ENCODE peak calls at places on chromosomes 5 and 9, in nine cellular contexts. One of them, this sample, is unnamed.

GRCh38 chr5:1526151-1526631 is 2.4 kb upstream of the LPCAT1 start:
- DNase-seq in neural crest cell: no peak
- DNase-seq in D721Med: no peak
- DNase-seq in foreskin keratinocyte: no peak
- DNase-seq in brain microvascular endothelial cell: no peak
- DNase-seq in PC-9: no peak
- DNase-seq in cardiac muscle cell: no peak
- DNase-seq in astrocyte: no peak
- DNase-seq in endodermal cell: peak
- DNase-seq in this sample: no peak

GRCh38 chr9:93002700-93003099 is 55.4 kb downstream of the FGD3 start:
- DNase-seq in neural crest cell: no peak
- DNase-seq in D721Med: no peak
- DNase-seq in foreskin keratinocyte: no peak
- DNase-seq in brain microvascular endothelial cell: no peak
- DNase-seq in PC-9: no peak
- DNase-seq in cardiac muscle cell: no peak
- DNase-seq in astrocyte: no peak
- DNase-seq in endodermal cell: no peak
- DNase-seq in this sample: no peak

GRCh38 chr5:68749076-68749475 is 344.7 kb upstream of the SLC30A5 start:
- DNase-seq in neural crest cell: no peak
- DNase-seq in D721Med: no peak
- DNase-seq in foreskin keratinocyte: no peak
- DNase-seq in brain microvascular endothelial cell: no peak
- DNase-seq in PC-9: no peak
- DNase-seq in cardiac muscle cell: peak
- DNase-seq in astrocyte: no peak
- DNase-seq in endodermal cell: no peak
- DNase-seq in this sample: no peak

GRCh38 chr9:73023025-73023541 is 70.2 kb upstream of the ALDH1A1 start:
- DNase-seq in neural crest cell: peak
- DNase-seq in D721Med: no peak
- DNase-seq in foreskin keratinocyte: peak
- DNase-seq in brain microvascular endothelial cell: no peak
- DNase-seq in PC-9: peak
- DNase-seq in cardiac muscle cell: peak
- DNase-seq in astrocyte: peak
- DNase-seq in endodermal cell: peak
- DNase-seq in this sample: no peak

GRCh38 chr5:180439911-180440769 is 54.0 kb upstream of the CNOT6 start:
- DNase-seq in neural crest cell: no peak
- DNase-seq in D721Med: no peak
- DNase-seq in foreskin keratinocyte: no peak
- DNase-seq in brain microvascular endothelial cell: no peak
- DNase-seq in PC-9: no peak
- DNase-seq in cardiac muscle cell: no peak
- DNase-seq in astrocyte: no peak
- DNase-seq in endodermal cell: peak
- DNase-seq in this sample: no peak

GRCh38 chr9:108671156-108671555 is 184.6 kb downstream of the ACTL7B start:
- DNase-seq in neural crest cell: no peak
- DNase-seq in D721Med: no peak
- DNase-seq in foreskin keratinocyte: peak
- DNase-seq in brain microvascular endothelial cell: peak
- DNase-seq in PC-9: no peak
- DNase-seq in cardiac muscle cell: no peak
- DNase-seq in astrocyte: no peak
- DNase-seq in endodermal cell: peak
- DNase-seq in this sample: no peak

GRCh38 chr5:110040178-110040577 is 350.5 kb downstream of the MAN2A1 start:
- DNase-seq in neural crest cell: no peak
- DNase-seq in D721Med: no peak
- DNase-seq in foreskin keratinocyte: no peak
- DNase-seq in brain microvascular endothelial cell: no peak
- DNase-seq in PC-9: no peak
- DNase-seq in cardiac muscle cell: no peak
- DNase-seq in astrocyte: no peak
- DNase-seq in endodermal cell: no peak
- DNase-seq in this sample: no peak

GRCh38 chr5:179530069-179530998 is 20.0 kb upstream of the RUFY1 start:
- DNase-seq in neural crest cell: peak
- DNase-seq in D721Med: no peak
- DNase-seq in foreskin keratinocyte: no peak
- DNase-seq in brain microvascular endothelial cell: peak
- DNase-seq in PC-9: no peak
- DNase-seq in cardiac muscle cell: peak
- DNase-seq in astrocyte: peak
- DNase-seq in endodermal cell: peak
- DNase-seq in this sample: peak

GRCh38 chr5:96113170-96113939 is 151.7 kb upstream of the ELL2 start:
- DNase-seq in neural crest cell: no peak
- DNase-seq in D721Med: no peak
- DNase-seq in foreskin keratinocyte: peak
- DNase-seq in brain microvascular endothelial cell: no peak
- DNase-seq in PC-9: no peak
- DNase-seq in cardiac muscle cell: no peak
- DNase-seq in astrocyte: no peak
- DNase-seq in endodermal cell: no peak
- DNase-seq in this sample: no peak

GRCh38 chr5:75536694-75537360 is 25.1 kb downstream of the POLK start:
- DNase-seq in neural crest cell: no peak
- DNase-seq in D721Med: no peak
- DNase-seq in foreskin keratinocyte: no peak
- DNase-seq in brain microvascular endothelial cell: peak
- DNase-seq in PC-9: no peak
- DNase-seq in cardiac muscle cell: no peak
- DNase-seq in astrocyte: no peak
- DNase-seq in endodermal cell: peak
- DNase-seq in this sample: no peak

GRCh38 chr9:120852240-120853018 is 9.7 kb upstream of the PSMD5 start:
- DNase-seq in neural crest cell: no peak
- DNase-seq in D721Med: no peak
- DNase-seq in foreskin keratinocyte: no peak
- DNase-seq in brain microvascular endothelial cell: no peak
- DNase-seq in PC-9: no peak
- DNase-seq in cardiac muscle cell: no peak
- DNase-seq in astrocyte: peak
- DNase-seq in endodermal cell: no peak
- DNase-seq in this sample: no peak

GRCh38 chr5:172858990-172859811 is 25.1 kb downstream of the ERGIC1 start:
- DNase-seq in neural crest cell: no peak
- DNase-seq in D721Med: no peak
- DNase-seq in foreskin keratinocyte: no peak
- DNase-seq in brain microvascular endothelial cell: peak
- DNase-seq in PC-9: peak
- DNase-seq in cardiac muscle cell: peak
- DNase-seq in astrocyte: peak
- DNase-seq in endodermal cell: no peak
- DNase-seq in this sample: no peak

GRCh38 chr5:124783794-124784193 is 37.4 kb upstream of the ZNF608 start:
- DNase-seq in neural crest cell: no peak
- DNase-seq in D721Med: no peak
- DNase-seq in foreskin keratinocyte: no peak
- DNase-seq in brain microvascular endothelial cell: no peak
- DNase-seq in PC-9: no peak
- DNase-seq in cardiac muscle cell: no peak
- DNase-seq in astrocyte: peak
- DNase-seq in endodermal cell: no peak
- DNase-seq in this sample: no peak

GRCh38 chr5:175922192-175922885 is 45.8 kb downstream of the THOC3 start:
- DNase-seq in neural crest cell: no peak
- DNase-seq in D721Med: no peak
- DNase-seq in foreskin keratinocyte: peak
- DNase-seq in brain microvascular endothelial cell: peak
- DNase-seq in PC-9: peak
- DNase-seq in cardiac muscle cell: no peak
- DNase-seq in astrocyte: peak
- DNase-seq in endodermal cell: no peak
- DNase-seq in this sample: no peak

GRCh38 chr9:21904776-21905175 is 89.4 kb downstream of the CDKN2A start:
- DNase-seq in neural crest cell: no peak
- DNase-seq in D721Med: no peak
- DNase-seq in foreskin keratinocyte: no peak
- DNase-seq in brain microvascular endothelial cell: peak
- DNase-seq in PC-9: no peak
- DNase-seq in cardiac muscle cell: no peak
- DNase-seq in astrocyte: no peak
- DNase-seq in endodermal cell: peak
- DNase-seq in this sample: no peak
- TF ChIP-seq CTCF in neural crest cell: no peak
- TF ChIP-seq CTCF in D721Med: no peak
- TF ChIP-seq CTCF in foreskin keratinocyte: peak
- TF ChIP-seq CTCF in brain microvascular endothelial cell: peak
- TF ChIP-seq CTCF in PC-9: no peak
- TF ChIP-seq CTCF in cardiac muscle cell: no peak
- TF ChIP-seq CTCF in astrocyte: peak
- TF ChIP-seq CTCF in endodermal cell: peak
- TF ChIP-seq CTCF in this sample: no peak

GRCh38 chr9:79254900-79255651 is 316.7 kb upstream of the TLE4 start:
- DNase-seq in neural crest cell: no peak
- DNase-seq in D721Med: no peak
- DNase-seq in foreskin keratinocyte: no peak
- DNase-seq in brain microvascular endothelial cell: no peak
- DNase-seq in PC-9: no peak
- DNase-seq in cardiac muscle cell: no peak
- DNase-seq in astrocyte: peak
- DNase-seq in endodermal cell: peak
- DNase-seq in this sample: no peak
- TF ChIP-seq CTCF in neural crest cell: peak
- TF ChIP-seq CTCF in D721Med: peak
- TF ChIP-seq CTCF in foreskin keratinocyte: peak
- TF ChIP-seq CTCF in brain microvascular endothelial cell: peak
- TF ChIP-seq CTCF in PC-9: no peak
- TF ChIP-seq CTCF in cardiac muscle cell: peak
- TF ChIP-seq CTCF in astrocyte: no peak
- TF ChIP-seq CTCF in endodermal cell: peak
- TF ChIP-seq CTCF in this sample: no peak

DNA sequence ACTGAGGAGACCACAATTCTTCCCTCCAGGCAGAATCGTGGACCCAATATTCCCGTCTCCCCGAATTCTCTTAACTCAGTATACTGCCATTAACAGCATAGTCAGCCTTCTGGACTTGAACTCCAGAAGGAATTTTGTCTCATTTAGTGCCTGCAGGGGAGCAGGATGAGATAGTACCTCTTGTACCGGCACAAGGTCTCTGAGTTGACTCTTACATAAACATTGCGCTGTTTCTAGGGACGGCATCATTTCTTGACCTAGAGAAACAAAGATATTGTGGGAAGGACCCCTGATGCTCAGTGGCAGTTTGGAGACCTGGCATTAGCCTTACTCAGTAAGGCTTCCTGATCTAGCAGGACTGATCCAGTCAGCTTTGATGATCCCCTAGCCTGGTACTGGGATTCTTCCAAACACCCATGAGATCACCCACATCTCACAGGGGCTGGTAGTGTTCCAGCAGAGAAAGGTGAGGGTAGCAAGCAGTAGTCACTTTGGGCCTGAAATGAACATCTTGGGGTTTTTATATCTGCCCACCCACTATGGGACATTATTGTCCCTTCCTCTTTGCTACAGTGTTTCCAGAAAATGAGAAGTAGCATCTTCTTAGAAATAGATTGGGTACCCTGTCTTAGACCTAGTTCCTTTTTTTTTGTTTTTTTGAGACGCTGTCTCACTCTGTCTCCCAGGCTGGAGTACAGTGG is 249.0 kb upstream of the ANKRD55 start:
- DNase-seq in neural crest cell: no peak
- DNase-seq in D721Med: no peak
- DNase-seq in foreskin keratinocyte: no peak
- DNase-seq in brain microvascular endothelial cell: no peak
- DNase-seq in PC-9: no peak
- DNase-seq in cardiac muscle cell: no peak
- DNase-seq in astrocyte: no peak
- DNase-seq in endodermal cell: no peak
- DNase-seq in this sample: no peak
- TF ChIP-seq CTCF in neural crest cell: no peak
- TF ChIP-seq CTCF in D721Med: no peak
- TF ChIP-seq CTCF in foreskin keratinocyte: no peak
- TF ChIP-seq CTCF in brain microvascular endothelial cell: no peak
- TF ChIP-seq CTCF in PC-9: no peak
- TF ChIP-seq CTCF in cardiac muscle cell: no peak
- TF ChIP-seq CTCF in astrocyte: no peak
- TF ChIP-seq CTCF in endodermal cell: no peak
- TF ChIP-seq CTCF in this sample: no peak

GRCh38 chr9:34990908-34991832 is 1.6 kb downstream of the DNAJB5 start:
- DNase-seq in neural crest cell: no peak
- DNase-seq in D721Med: no peak
- DNase-seq in foreskin keratinocyte: no peak
- DNase-seq in brain microvascular endothelial cell: no peak
- DNase-seq in PC-9: no peak
- DNase-seq in cardiac muscle cell: no peak
- DNase-seq in astrocyte: no peak
- DNase-seq in endodermal cell: peak
- DNase-seq in this sample: no peak

GRCh38 chr9:34989946-34990635 is 546 bp downstream of the DNAJB5 start:
- DNase-seq in neural crest cell: peak
- DNase-seq in D721Med: peak
- DNase-seq in foreskin keratinocyte: no peak
- DNase-seq in brain microvascular endothelial cell: no peak
- DNase-seq in PC-9: no peak
- DNase-seq in cardiac muscle cell: peak
- DNase-seq in astrocyte: peak
- DNase-seq in endodermal cell: peak
- DNase-seq in this sample: no peak

GRCh38 chr9:34992376-34992951 is 2.9 kb downstream of the DNAJB5 start:
- DNase-seq in neural crest cell: no peak
- DNase-seq in D721Med: no peak
- DNase-seq in foreskin keratinocyte: peak
- DNase-seq in brain microvascular endothelial cell: peak
- DNase-seq in PC-9: no peak
- DNase-seq in cardiac muscle cell: no peak
- DNase-seq in astrocyte: peak
- DNase-seq in endodermal cell: peak
- DNase-seq in this sample: no peak

GRCh38 chr9:34993502-34994428 is 4.2 kb downstream of the DNAJB5 start:
- DNase-seq in neural crest cell: no peak
- DNase-seq in D721Med: no peak
- DNase-seq in foreskin keratinocyte: no peak
- DNase-seq in brain microvascular endothelial cell: no peak
- DNase-seq in PC-9: no peak
- DNase-seq in cardiac muscle cell: peak
- DNase-seq in astrocyte: peak
- DNase-seq in endodermal cell: peak
- DNase-seq in this sample: no peak

DNA sequence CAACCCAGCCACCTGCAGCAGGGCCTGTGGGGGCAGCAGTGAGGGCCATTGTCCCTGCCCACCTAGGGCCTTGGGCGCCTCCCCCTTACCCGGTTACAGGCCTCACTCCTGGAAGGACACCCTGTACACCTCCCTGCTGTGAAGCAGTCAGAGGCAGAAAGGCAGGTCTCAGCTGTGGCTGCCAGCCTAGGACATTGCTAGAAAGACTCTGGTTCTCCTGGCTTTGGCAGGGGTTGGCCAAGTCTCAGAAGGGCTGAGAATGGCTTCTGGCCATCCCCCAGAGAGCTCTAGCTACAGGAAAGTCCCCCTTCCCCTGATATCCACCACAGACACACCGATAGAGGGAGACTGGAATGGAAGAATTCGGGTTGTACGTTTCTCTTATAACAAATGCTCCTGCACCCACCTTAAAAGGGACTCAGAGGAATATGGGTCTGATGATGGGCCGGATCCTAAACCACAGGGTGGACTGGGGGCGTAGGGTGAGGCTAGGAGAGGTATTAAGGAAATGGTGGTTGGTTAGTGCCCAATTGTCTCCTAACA is 2.4 kb downstream of the DNAJB5 start:
- DNase-seq in neural crest cell: no peak
- DNase-seq in D721Med: no peak
- DNase-seq in foreskin keratinocyte: peak
- DNase-seq in brain microvascular endothelial cell: no peak
- DNase-seq in PC-9: no peak
- DNase-seq in cardiac muscle cell: peak
- DNase-seq in astrocyte: peak
- DNase-seq in endodermal cell: peak
- DNase-seq in this sample: no peak
- TF ChIP-seq CTCF in neural crest cell: no peak
- TF ChIP-seq CTCF in D721Med: no peak
- TF ChIP-seq CTCF in foreskin keratinocyte: peak
- TF ChIP-seq CTCF in brain microvascular endothelial cell: peak
- TF ChIP-seq CTCF in PC-9: no peak
- TF ChIP-seq CTCF in cardiac muscle cell: no peak
- TF ChIP-seq CTCF in astrocyte: no peak
- TF ChIP-seq CTCF in endodermal cell: peak
- TF ChIP-seq CTCF in this sample: no peak

This sample was measured in activated B cell treated with CpG ODN at 0.5 μM for 24 hours.